ENCODE peak calls at places on chromosomes 6 and 20, in four cellular contexts. One of them, this sample, is unnamed.
A peak's percentile ranks its signal among the peaks of the same experiment; 100 is the strongest.

GRCh38 chr20:461254-462198 is 807 bp downstream of the TBC1D20 start:
- DNase-seq in HCT116: no peak
- DNase-seq in K562: no peak
- DNase-seq in HepG2: no peak
- DNase-seq in this sample: no peak

GRCh38 chr20:57433658-57434389 is 42.6 kb downstream of the RBM38 start:
- DNase-seq in HCT116: no peak
- DNase-seq in K562: no peak
- DNase-seq in HepG2: no peak
- DNase-seq in this sample: no peak

GRCh38 chr20:62176866-62177265 is 6.0 kb upstream of the MTG2 start:
- DNase-seq in HCT116: no peak
- DNase-seq in K562: no peak
- DNase-seq in HepG2: no peak
- DNase-seq in this sample: no peak

GRCh38 chr6:170222498-170223471 is 68.1 kb downstream of the DLL1 start:
- DNase-seq in HCT116: no peak
- DNase-seq in K562: no peak
- DNase-seq in HepG2: no peak
- DNase-seq in this sample: no peak

GRCh38 chr6:37069639-37070038 is 64.2 kb downstream of the FGD2 start:
- DNase-seq in HCT116: no peak
- DNase-seq in K562: no peak
- DNase-seq in HepG2: no peak
- DNase-seq in this sample: no peak

GRCh38 chr6:150528648-150529285 is 70.9 kb upstream of the PLEKHG1 start:
- DNase-seq in HCT116: no peak
- DNase-seq in K562: peak; percentile 21
- DNase-seq in HepG2: no peak
- DNase-seq in this sample: no peak

GRCh38 chr6:163926642-163927041 is 512.1 kb downstream of the QKI start:
- DNase-seq in HCT116: no peak
- DNase-seq in K562: no peak
- DNase-seq in HepG2: no peak
- DNase-seq in this sample: no peak

GRCh38 chr6:23086100-23086499 is 516.7 kb downstream of the HDGFL1 start:
- DNase-seq in HCT116: no peak
- DNase-seq in K562: no peak
- DNase-seq in HepG2: no peak
- DNase-seq in this sample: no peak

GRCh38 chr6:167091149-167092107 is 31.5 kb upstream of the CCR6 start:
- DNase-seq in HCT116: no peak
- DNase-seq in K562: no peak
- DNase-seq in HepG2: no peak
- DNase-seq in this sample: no peak

GRCh38 chr6:163392533-163392932 is 22.0 kb upstream of the QKI start:
- DNase-seq in HCT116: peak; percentile 15
- DNase-seq in K562: peak; percentile 46
- DNase-seq in HepG2: no peak
- DNase-seq in this sample: no peak

GRCh38 chr6:89145962-89146747 is at the start of gene PM20D2:
- DNase-seq in HCT116: peak; percentile 48
- DNase-seq in K562: peak; percentile 68
- DNase-seq in HepG2: peak; percentile 58
- DNase-seq in this sample: no peak

GRCh38 chr20:37615507-37616425 is 78.1 kb upstream of the CTNNBL1 start:
- DNase-seq in HCT116: peak; percentile 46
- DNase-seq in K562: peak; percentile 65
- DNase-seq in HepG2: peak; percentile 62
- DNase-seq in this sample: peak; percentile 33

GRCh38 chr6:109458774-109459531 is 3.4 kb upstream of the MICAL1 start:
- DNase-seq in HCT116: no peak
- DNase-seq in K562: no peak
- DNase-seq in HepG2: no peak
- DNase-seq in this sample: no peak

GRCh38 chr6:4912559-4912958 is 91.3 kb downstream of the RPP40 start:
- DNase-seq in HCT116: no peak
- DNase-seq in K562: no peak
- DNase-seq in HepG2: no peak
- DNase-seq in this sample: no peak

GRCh38 chr6:4848382-4849068 is 72.3 kb downstream of the CDYL start:
- DNase-seq in HCT116: no peak
- DNase-seq in K562: peak; percentile 49
- DNase-seq in HepG2: peak; percentile 62
- DNase-seq in this sample: no peak

GRCh38 chr20:1184638-1185315 is at the start of gene TMEM74B:
- DNase-seq in HCT116: no peak
- DNase-seq in K562: peak; percentile 29
- DNase-seq in HepG2: no peak
- DNase-seq in this sample: no peak

GRCh38 chr6:30880563-30881252 is 3.6 kb upstream of the DDR1 start:
- DNase-seq in HCT116: no peak
- DNase-seq in K562: no peak
- DNase-seq in HepG2: no peak
- DNase-seq in this sample: no peak

GRCh38 chr6:109484161-109484560 is 1.1 kb upstream of the ZBTB24 start:
- DNase-seq in HCT116: no peak
- DNase-seq in K562: no peak
- DNase-seq in HepG2: no peak
- DNase-seq in this sample: no peak

GRCh38 chr20:36717657-36718056 is 28.2 kb downstream of the NDRG3 start:
- DNase-seq in HCT116: no peak
- DNase-seq in K562: no peak
- DNase-seq in HepG2: peak; percentile 45
- DNase-seq in this sample: peak; percentile 5

GRCh38 chr20:47971321-47971781 is 186.1 kb upstream of the SULF2 start:
- DNase-seq in HCT116: no peak
- DNase-seq in K562: no peak
- DNase-seq in HepG2: no peak
- DNase-seq in this sample: no peak

GRCh38 chr6:337782-338464 is 45.6 kb downstream of the DUSP22 start:
- DNase-seq in HCT116: no peak
- DNase-seq in K562: no peak
- DNase-seq in HepG2: no peak
- DNase-seq in this sample: no peak

GRCh38 chr6:18148304-18149025 is 6.4 kb downstream of the TPMT start:
- DNase-seq in HCT116: peak; percentile 35
- DNase-seq in K562: peak; percentile 29
- DNase-seq in HepG2: no peak
- DNase-seq in this sample: peak; percentile 15

GRCh38 chr20:19673575-19673974 is 84.5 kb upstream of the RIN2 start:
- DNase-seq in HCT116: no peak
- DNase-seq in K562: no peak
- DNase-seq in HepG2: no peak
- DNase-seq in this sample: no peak

GRCh38 chr6:95743591-95743990 is 166.3 kb downstream of the MANEA start:
- DNase-seq in HCT116: no peak
- DNase-seq in K562: no peak
- DNase-seq in HepG2: peak; percentile 12
- DNase-seq in this sample: no peak

GRCh38 chr20:32208499-32209154 is 947 bp downstream of the POFUT1 start:
- DNase-seq in HCT116: no peak
- DNase-seq in K562: no peak
- DNase-seq in HepG2: no peak
- DNase-seq in this sample: no peak

GRCh38 chr6:5672581-5673011 is 334.1 kb downstream of the NRN1 start:
- DNase-seq in HCT116: no peak
- DNase-seq in K562: peak; percentile 45
- DNase-seq in HepG2: no peak
- DNase-seq in this sample: no peak

GRCh38 chr20:43863330-43863729 is 51.3 kb upstream of the TOX2 start:
- DNase-seq in HCT116: no peak
- DNase-seq in K562: no peak
- DNase-seq in HepG2: no peak
- DNase-seq in this sample: no peak

GRCh38 chr6:37807656-37808055 is 11.9 kb upstream of the ZFAND3 start:
- DNase-seq in HCT116: no peak
- DNase-seq in K562: no peak
- DNase-seq in HepG2: no peak
- DNase-seq in this sample: no peak

GRCh38 chr6:68054776-68055175 is 580.3 kb upstream of the ADGRB3 start:
- DNase-seq in HCT116: no peak
- DNase-seq in K562: no peak
- DNase-seq in HepG2: no peak
- DNase-seq in this sample: no peak

GRCh38 chr6:135087803-135088202 is 33.2 kb upstream of the HBS1L start:
- DNase-seq in HCT116: no peak
- DNase-seq in K562: no peak
- DNase-seq in HepG2: no peak
- DNase-seq in this sample: no peak

GRCh38 chr6:124999105-124999764 is 37.0 kb downstream of the RNF217 start:
- DNase-seq in HCT116: no peak
- DNase-seq in K562: no peak
- DNase-seq in HepG2: no peak
- DNase-seq in this sample: no peak

GRCh38 chr6:56040271-56040670 is 164.9 kb upstream of the BMP5 start:
- DNase-seq in HCT116: no peak
- DNase-seq in K562: no peak
- DNase-seq in HepG2: no peak
- DNase-seq in this sample: no peak

GRCh38 chr6:47854996-47855395 is 73.2 kb downstream of the OPN5 start:
- DNase-seq in HCT116: no peak
- DNase-seq in K562: no peak
- DNase-seq in HepG2: no peak
- DNase-seq in this sample: no peak

GRCh38 chr6:41538556-41539182 is 7.5 kb upstream of the FOXP4 start:
- DNase-seq in HCT116: no peak
- DNase-seq in K562: peak; percentile 39
- DNase-seq in HepG2: no peak
- DNase-seq in this sample: no peak

GRCh38 chr6:22570185-22570551 is 802 bp downstream of the HDGFL1 start:
- DNase-seq in HCT116: no peak
- DNase-seq in K562: no peak
- DNase-seq in HepG2: no peak
- DNase-seq in this sample: no peak

GRCh38 chr6:46090115-46091079 is 39.4 kb upstream of the ENPP4 start:
- DNase-seq in HCT116: peak; percentile 41
- DNase-seq in K562: peak; percentile 67
- DNase-seq in HepG2: peak; percentile 50
- DNase-seq in this sample: peak; percentile 22

GRCh38 chr20:3716195-3716834 is 3.9 kb upstream of the SIGLEC1 start:
- DNase-seq in HCT116: peak; percentile 51
- DNase-seq in K562: peak; percentile 57
- DNase-seq in HepG2: peak; percentile 65
- DNase-seq in this sample: no peak

GRCh38 chr6:101961357-101961756 is 567.8 kb downstream of the GRIK2 start:
- DNase-seq in HCT116: no peak
- DNase-seq in K562: no peak
- DNase-seq in HepG2: no peak
- DNase-seq in this sample: no peak

GRCh38 chr6:169642455-169642854 is 59.4 kb downstream of the WDR27 start:
- DNase-seq in HCT116: no peak
- DNase-seq in K562: no peak
- DNase-seq in HepG2: no peak
- DNase-seq in this sample: no peak

GRCh38 chr6:16758163-16758975 is 2.9 kb downstream of the ATXN1 start:
- DNase-seq in HCT116: no peak
- DNase-seq in K562: no peak
- DNase-seq in HepG2: peak; percentile 66
- DNase-seq in this sample: no peak

GRCh38 chr6:16761469-16762264 is 407 bp upstream of the ATXN1 start:
- DNase-seq in HCT116: peak; percentile 74
- DNase-seq in K562: peak; percentile 75
- DNase-seq in HepG2: peak; percentile 92
- DNase-seq in this sample: no peak

GRCh38 chr6:16759181-16759645 is 2.0 kb downstream of the ATXN1 start:
- DNase-seq in HCT116: no peak
- DNase-seq in K562: no peak
- DNase-seq in HepG2: no peak
- DNase-seq in this sample: no peak

GRCh38 chr6:16760536-16761468 is at the start of gene ATXN1:
- DNase-seq in HCT116: no peak
- DNase-seq in K562: peak; percentile 59
- DNase-seq in HepG2: peak; percentile 53
- DNase-seq in this sample: no peak

GRCh38 chr6:16759646-16760535 is 1.4 kb downstream of the ATXN1 start:
- DNase-seq in HCT116: no peak
- DNase-seq in K562: peak; percentile 69
- DNase-seq in HepG2: peak; percentile 71
- DNase-seq in this sample: no peak
- TF ChIP-seq CTCF in HCT116: no peak
- TF ChIP-seq CTCF in K562: no peak
- TF ChIP-seq CTCF in HepG2: peak; percentile 53
- TF ChIP-seq CTCF in this sample: no peak

GRCh38 chr6:144417686-144418085 is 132.6 kb downstream of the UTRN start:
- DNase-seq in HCT116: no peak
- DNase-seq in K562: no peak
- DNase-seq in HepG2: no peak
- DNase-seq in this sample: no peak
- TF ChIP-seq TCF7L2 in HCT116: no peak
- TF ChIP-seq TCF7L2 in K562: no peak
- TF ChIP-seq TCF7L2 in HepG2: no peak
- TF ChIP-seq TCF7L2 in this sample: no peak

GRCh38 chr6:159982726-159983506 is 14.0 kb downstream of the IGF2R start:
- DNase-seq in HCT116: no peak
- DNase-seq in K562: no peak
- DNase-seq in HepG2: no peak
- DNase-seq in this sample: no peak

GRCh38 chr6:159981171-159981571 is 12.3 kb downstream of the IGF2R start:
- DNase-seq in HCT116: no peak
- DNase-seq in K562: no peak
- DNase-seq in HepG2: no peak
- DNase-seq in this sample: no peak

GRCh38 chr6:159980474-159980873 is 11.6 kb downstream of the IGF2R start:
- DNase-seq in HCT116: no peak
- DNase-seq in K562: no peak
- DNase-seq in HepG2: no peak
- DNase-seq in this sample: no peak

GRCh38 chr6:159983641-159984080 is 14.8 kb downstream of the IGF2R start:
- DNase-seq in HCT116: no peak
- DNase-seq in K562: no peak
- DNase-seq in HepG2: no peak
- DNase-seq in this sample: no peak

GRCh38 chr6:159981591-159982245 is 12.8 kb downstream of the IGF2R start:
- DNase-seq in HCT116: no peak
- DNase-seq in K562: peak; percentile 61
- DNase-seq in HepG2: no peak
- DNase-seq in this sample: no peak
- H3K27ac ChIP-seq in HCT116: no peak overlapping the region
- H3K27ac ChIP-seq in K562: peak overlapping the region; percentile 71
- H3K27ac ChIP-seq in HepG2: peak overlapping the region; percentile 12
- H3K27ac ChIP-seq in this sample: peak overlapping the region; percentile 78

DNA sequence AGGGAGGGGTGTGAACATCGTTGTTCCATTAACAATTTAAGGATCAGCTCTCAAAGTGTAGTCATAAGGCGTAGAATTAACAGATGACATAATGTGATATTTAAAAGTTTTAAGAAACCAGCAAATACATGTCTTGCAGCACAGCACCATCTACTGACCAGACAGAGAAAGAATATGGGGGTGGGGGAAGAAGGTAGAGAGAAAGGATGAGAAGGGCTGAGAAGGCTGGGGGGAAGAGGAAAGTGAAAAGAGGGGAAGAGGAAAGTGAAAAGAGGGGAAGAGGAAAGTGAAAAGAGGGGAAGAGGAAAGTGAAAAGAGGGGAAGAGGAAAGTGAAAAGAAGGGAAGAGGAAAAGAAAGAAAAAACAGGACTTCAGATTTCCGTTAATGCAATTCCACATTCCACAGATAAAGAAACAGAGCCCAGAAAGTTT is 80.9 kb downstream of the HAO1 start:
- DNase-seq in HCT116: no peak
- DNase-seq in K562: peak; percentile 5
- DNase-seq in HepG2: peak; percentile 47
- DNase-seq in this sample: peak; percentile 43
- TF ChIP-seq CTCF in HCT116: peak; percentile 32
- TF ChIP-seq CTCF in K562: peak; percentile 24
- TF ChIP-seq CTCF in HepG2: peak; percentile 86
- TF ChIP-seq CTCF in this sample: peak; percentile 66

This sample was measured in Panc1.